ENCODE peak calls at places on chromosome 6, in four cellular contexts. Z is astrocyte of the spinal cord, V is left ventricle myocardium inferior, Y is cardiac fibroblast. I is an unnamed sample.

GRCh38 chr6:138454976-138455706 is 44.2 kb downstream of the NHSL1 start:
- DNase-seq in Z (no peak), V (no peak), Y (no peak), I (no peak)

GRCh38 chr6:118959903-118960302 is 24.9 kb upstream of the MCM9 start:
- DNase-seq in Z (no peak), V (no peak), Y (no peak), I (no peak)

GRCh38 chr6:41071501-41071922 is 644 bp downstream of the OARD1 start:
- DNase-seq in Z (no peak), V (no peak), Y (no peak), I (no peak)

GRCh38 chr6:7578949-7579348 is 11.0 kb upstream of the SNRNP48 start:
- DNase-seq in Z (no peak), V (no peak), Y (no peak), I (no peak)

GRCh38 chr6:35786810-35787209 is 6.0 kb downstream of the CLPSL1 start:
- DNase-seq in Z (no peak), V (no peak), Y (no peak), I (no peak)

GRCh38 chr6:108779521-108779920 is 68.7 kb upstream of the ARMC2 start:
- DNase-seq in Z (no peak), V (no peak), Y (no peak), I (peak)

GRCh38 chr6:75217203-75217602 is 11.3 kb upstream of the COL12A1 start:
- DNase-seq in Z (peak), V (no peak), Y (peak), I (peak)

GRCh38 chr6:133730881-133731280 is 158.0 kb upstream of the TCF21 start:
- DNase-seq in Z (no peak), V (no peak), Y (peak), I (peak)

GRCh38 chr6:2412731-2413130 is 167.3 kb upstream of the GMDS start:
- DNase-seq in Z (peak), V (no peak), Y (peak), I (peak)

GRCh38 chr6:34584694-34585093 is 28.6 kb upstream of the SPDEF start:
- DNase-seq in Z (no peak), V (no peak), Y (no peak), I (no peak)

GRCh38 chr6:29981211-29981812 is 39.0 kb downstream of the HLA-A start:
- DNase-seq in Z (no peak), V (no peak), Y (no peak), I (no peak)

GRCh38 chr6:144359783-144360182 is 74.6 kb downstream of the UTRN start:
- DNase-seq in Z (no peak), V (no peak), Y (no peak), I (no peak)

GRCh38 chr6:113858605-113859348 is 1.6 kb downstream of the MARCKS start:
- DNase-seq in Z (peak), V (peak), Y (peak), I (peak)

GRCh38 chr6:83633609-83634008 is 75.3 kb downstream of the SNAP91 start:
- DNase-seq in Z (no peak), V (no peak), Y (no peak), I (no peak)

GRCh38 chr6:24766685-24767462 is 7.9 kb upstream of the GMNN start:
- DNase-seq in Z (peak), V (no peak), Y (peak), I (peak)

GRCh38 chr6:161353208-161353613 is 79.3 kb upstream of the AGPAT4 start:
- DNase-seq in Z (no peak), V (no peak), Y (peak), I (no peak)

GRCh38 chr6:166514196-166514595 is 72.3 kb downstream of the RAMACL start:
- DNase-seq in Z (no peak), V (no peak), Y (no peak), I (no peak)

GRCh38 chr6:69164564-69165252 is 529.6 kb downstream of the ADGRB3 start:
- DNase-seq in Z (no peak), V (no peak), Y (no peak), I (no peak)

GRCh38 chr6:105593805-105594231 is 190.9 kb upstream of the PREP start:
- DNase-seq in Z (peak), V (no peak), Y (peak), I (peak)

GRCh38 chr6:111674882-111675281 is 69.2 kb upstream of the TRAF3IP2 start:
- DNase-seq in Z (no peak), V (no peak), Y (no peak), I (no peak)
- TF ChIP-seq CTCF in Z (no peak), V (no peak), Y (no peak), I (no peak)

DNA sequence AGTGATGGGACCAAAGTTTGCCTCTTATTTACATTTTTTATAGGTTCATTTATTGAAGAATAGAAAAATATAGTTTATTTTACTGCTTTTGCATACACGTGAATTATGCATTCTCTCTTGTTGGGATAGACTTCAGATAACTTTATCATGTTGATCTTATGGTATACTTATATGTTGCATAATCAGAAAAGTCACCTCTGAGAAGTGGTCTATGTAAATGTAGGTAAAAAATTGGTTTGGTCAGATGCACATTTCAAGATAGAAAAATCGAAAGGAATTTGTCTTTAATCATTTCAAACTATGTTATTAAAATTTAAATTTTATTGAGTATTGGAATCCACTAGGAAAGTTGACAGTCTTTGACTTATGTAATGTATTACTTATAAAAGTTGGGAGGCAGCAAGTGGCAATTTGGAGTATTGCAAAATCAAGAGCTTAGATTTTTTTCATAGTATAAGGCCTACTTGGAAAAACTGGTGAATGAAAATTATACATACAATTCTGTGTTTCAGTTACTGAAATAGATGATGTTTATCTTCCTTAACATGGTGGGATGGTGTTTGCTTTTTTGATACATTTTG is 2.4 kb downstream of the PHF3 start:
- DNase-seq in Z (no peak), V (no peak), Y (peak), I (peak)
- H3K4me3 ChIP-seq in Z (peak), V (peak), Y (no peak), I (peak)

DNA sequence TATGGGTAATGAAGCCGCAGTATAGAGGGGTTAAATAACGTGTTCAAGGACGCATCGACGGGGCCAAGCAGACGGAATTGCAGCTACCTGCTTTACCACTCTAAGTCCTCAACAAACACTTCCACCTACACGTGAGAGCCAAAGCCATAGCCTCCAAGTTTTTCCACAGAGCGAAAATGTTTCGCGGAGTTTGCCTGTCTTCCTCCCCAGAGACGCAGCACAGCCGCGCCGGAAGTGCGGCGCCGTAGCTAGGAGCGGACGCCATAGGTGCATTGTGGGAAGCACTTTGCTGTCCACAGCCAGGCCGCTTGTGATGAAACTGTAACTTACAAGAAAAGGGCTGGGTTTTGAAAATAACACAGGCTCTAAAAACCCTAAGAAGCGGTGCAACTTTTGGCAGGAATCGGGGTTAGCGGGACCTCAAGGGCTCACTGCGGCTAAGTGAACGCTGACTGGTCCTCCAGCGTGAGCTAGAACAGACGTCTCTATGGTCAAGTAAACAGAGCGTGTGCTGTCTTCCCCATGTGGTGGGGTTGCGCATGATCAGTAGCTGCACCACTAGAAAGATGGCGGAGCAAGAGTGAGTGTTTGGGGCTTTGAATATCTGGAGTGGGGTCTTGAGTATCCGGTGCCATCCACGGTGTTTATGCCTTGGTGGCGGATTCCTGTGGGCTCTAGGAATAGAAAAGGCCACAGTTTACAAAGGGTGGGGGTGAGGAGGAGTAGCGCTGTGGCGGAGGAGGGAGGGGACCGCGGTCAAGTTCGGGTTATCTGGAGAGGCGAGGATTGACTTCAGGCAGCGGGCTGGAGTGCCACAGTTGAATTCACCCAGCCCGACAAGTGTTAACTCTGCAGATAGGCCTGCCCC is at the start of gene RPL7L1:
- DNase-seq in Z (peak), V (peak), Y (peak), I (peak)
- TF ChIP-seq CTCF in Z (no peak), V (peak), Y (peak), I (peak)

GRCh38 chr6:47221565-47221964 is 88.1 kb downstream of the TNFRSF21 start:
- DNase-seq in Z (no peak), V (no peak), Y (no peak), I (no peak)
- H3K4me3 ChIP-seq in Z (no peak), V (no peak), Y (no peak), I (no peak)

DNA sequence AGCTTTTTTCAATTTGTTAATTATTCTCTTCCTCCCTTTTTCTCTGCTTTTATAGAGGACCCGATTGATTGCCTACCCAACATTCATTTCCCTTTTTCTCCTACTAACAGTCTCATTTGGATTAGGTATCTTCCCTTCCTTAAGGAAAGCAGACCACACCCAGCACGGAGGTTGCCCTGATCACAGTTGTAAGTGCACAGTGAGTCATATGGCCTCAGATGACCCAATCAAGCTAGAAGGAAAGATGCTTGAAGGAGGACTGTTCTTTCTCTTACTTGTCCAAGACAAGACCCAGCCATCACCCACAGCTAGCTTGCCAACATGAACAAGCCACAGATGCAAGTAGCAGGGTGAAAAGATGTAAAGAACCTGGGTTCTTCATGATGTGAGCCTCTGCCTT is 518.6 kb downstream of the PKHD1 start:
- DNase-seq in Z (no peak), V (no peak), Y (no peak), I (no peak)
- TF ChIP-seq CTCF in Z (no peak), V (no peak), Y (no peak), I (no peak)

GRCh38 chr6:28135393-28135792 is 6.3 kb upstream of the ZKSCAN8 start:
- DNase-seq in Z (no peak), V (no peak), Y (no peak), I (no peak)
- H3K4me3 ChIP-seq in Z (no peak), V (peak), Y (no peak), I (peak)